ENCODE peak calls at places on chromosomes 7 and 10, in ten cellular contexts. One of them, this sample, is unnamed.

GRCh38 chr10:24451325-24451820 is 242.4 kb downstream of the KIAA1217 start:
- DNase-seq in globus pallidus: no peak
- DNase-seq in small intestine: no peak
- DNase-seq in non-pigmented ciliary epithelial cell: no peak
- DNase-seq in stimulated activated CD4-positive, alpha-beta T cell treated with anti-CD3 and anti-CD28 coated beads, TNF-alpha, amount 100 ng/mL, for 1 hour: no peak
- DNase-seq in glutamatergic neuron: no peak
- DNase-seq in cardiac septum: no peak
- DNase-seq in EH: no peak
- DNase-seq in NCI-H1105 treated with DMSO at 0.1 percent for 48 hours: no peak
- DNase-seq in EL: no peak
- DNase-seq in this sample: no peak

GRCh38 chr10:110214380-110214826 is 7.0 kb downstream of the MXI1 start:
- DNase-seq in NCI-H1105 treated with DMSO at 0.1 percent for 48 hours: no peak
- DNase-seq in cardiac septum: no peak
- DNase-seq in EL: no peak
- DNase-seq in globus pallidus: peak
- DNase-seq in stimulated activated CD4-positive, alpha-beta T cell treated with anti-CD3 and anti-CD28 coated beads, TNF-alpha, amount 100 ng/mL, for 1 hour: no peak
- DNase-seq in non-pigmented ciliary epithelial cell: no peak
- DNase-seq in glutamatergic neuron: no peak
- DNase-seq in EH: no peak
- DNase-seq in small intestine: no peak
- DNase-seq in this sample: peak

GRCh38 chr10:108005627-108006026 is 841.1 kb upstream of the SORCS1 start:
- DNase-seq in non-pigmented ciliary epithelial cell: no peak
- DNase-seq in glutamatergic neuron: no peak
- DNase-seq in stimulated activated CD4-positive, alpha-beta T cell treated with anti-CD3 and anti-CD28 coated beads, TNF-alpha, amount 100 ng/mL, for 1 hour: no peak
- DNase-seq in NCI-H1105 treated with DMSO at 0.1 percent for 48 hours: no peak
- DNase-seq in small intestine: no peak
- DNase-seq in EL: no peak
- DNase-seq in cardiac septum: no peak
- DNase-seq in EH: no peak
- DNase-seq in globus pallidus: no peak
- DNase-seq in this sample: no peak

GRCh38 chr7:103094102-103094501 is 19.2 kb downstream of the ARMC10 start:
- DNase-seq in EH: peak
- DNase-seq in NCI-H1105 treated with DMSO at 0.1 percent for 48 hours: no peak
- DNase-seq in EL: no peak
- DNase-seq in cardiac septum: no peak
- DNase-seq in non-pigmented ciliary epithelial cell: no peak
- DNase-seq in glutamatergic neuron: no peak
- DNase-seq in stimulated activated CD4-positive, alpha-beta T cell treated with anti-CD3 and anti-CD28 coated beads, TNF-alpha, amount 100 ng/mL, for 1 hour: no peak
- DNase-seq in globus pallidus: peak
- DNase-seq in small intestine: peak
- DNase-seq in this sample: no peak

GRCh38 chr7:135901585-135902540 is 75.3 kb downstream of the MTPN start:
- DNase-seq in NCI-H1105 treated with DMSO at 0.1 percent for 48 hours: no peak
- DNase-seq in EH: no peak
- DNase-seq in non-pigmented ciliary epithelial cell: no peak
- DNase-seq in small intestine: no peak
- DNase-seq in stimulated activated CD4-positive, alpha-beta T cell treated with anti-CD3 and anti-CD28 coated beads, TNF-alpha, amount 100 ng/mL, for 1 hour: no peak
- DNase-seq in globus pallidus: no peak
- DNase-seq in glutamatergic neuron: no peak
- DNase-seq in cardiac septum: no peak
- DNase-seq in EL: no peak
- DNase-seq in this sample: no peak

GRCh38 chr10:24350111-24350921 is 141.4 kb downstream of the KIAA1217 start:
- DNase-seq in NCI-H1105 treated with DMSO at 0.1 percent for 48 hours: no peak
- DNase-seq in small intestine: no peak
- DNase-seq in non-pigmented ciliary epithelial cell: peak
- DNase-seq in stimulated activated CD4-positive, alpha-beta T cell treated with anti-CD3 and anti-CD28 coated beads, TNF-alpha, amount 100 ng/mL, for 1 hour: no peak
- DNase-seq in EH: peak
- DNase-seq in EL: peak
- DNase-seq in globus pallidus: no peak
- DNase-seq in cardiac septum: no peak
- DNase-seq in glutamatergic neuron: no peak
- DNase-seq in this sample: no peak

GRCh38 chr7:104012815-104013214 is 23.4 kb upstream of the RELN start:
- DNase-seq in EL: no peak
- DNase-seq in NCI-H1105 treated with DMSO at 0.1 percent for 48 hours: no peak
- DNase-seq in EH: no peak
- DNase-seq in non-pigmented ciliary epithelial cell: no peak
- DNase-seq in small intestine: no peak
- DNase-seq in glutamatergic neuron: no peak
- DNase-seq in globus pallidus: no peak
- DNase-seq in stimulated activated CD4-positive, alpha-beta T cell treated with anti-CD3 and anti-CD28 coated beads, TNF-alpha, amount 100 ng/mL, for 1 hour: no peak
- DNase-seq in cardiac septum: no peak
- DNase-seq in this sample: no peak

GRCh38 chr10:21524526-21525366 is 736 bp downstream of the SKIDA1 start:
- DNase-seq in non-pigmented ciliary epithelial cell: no peak
- DNase-seq in stimulated activated CD4-positive, alpha-beta T cell treated with anti-CD3 and anti-CD28 coated beads, TNF-alpha, amount 100 ng/mL, for 1 hour: no peak
- DNase-seq in globus pallidus: peak
- DNase-seq in glutamatergic neuron: no peak
- DNase-seq in cardiac septum: no peak
- DNase-seq in NCI-H1105 treated with DMSO at 0.1 percent for 48 hours: peak
- DNase-seq in small intestine: peak
- DNase-seq in EL: peak
- DNase-seq in EH: peak
- DNase-seq in this sample: peak

GRCh38 chr10:16789765-16790164 is 27.5 kb downstream of the RSU1 start:
- DNase-seq in small intestine: no peak
- DNase-seq in glutamatergic neuron: no peak
- DNase-seq in stimulated activated CD4-positive, alpha-beta T cell treated with anti-CD3 and anti-CD28 coated beads, TNF-alpha, amount 100 ng/mL, for 1 hour: no peak
- DNase-seq in globus pallidus: no peak
- DNase-seq in EH: no peak
- DNase-seq in non-pigmented ciliary epithelial cell: no peak
- DNase-seq in cardiac septum: no peak
- DNase-seq in NCI-H1105 treated with DMSO at 0.1 percent for 48 hours: no peak
- DNase-seq in EL: no peak
- DNase-seq in this sample: no peak

GRCh38 chr7:128108641-128109423 is 77.6 kb upstream of the LRRC4 start:
- DNase-seq in glutamatergic neuron: no peak
- DNase-seq in non-pigmented ciliary epithelial cell: no peak
- DNase-seq in cardiac septum: no peak
- DNase-seq in globus pallidus: peak
- DNase-seq in NCI-H1105 treated with DMSO at 0.1 percent for 48 hours: no peak
- DNase-seq in small intestine: peak
- DNase-seq in EH: no peak
- DNase-seq in EL: no peak
- DNase-seq in stimulated activated CD4-positive, alpha-beta T cell treated with anti-CD3 and anti-CD28 coated beads, TNF-alpha, amount 100 ng/mL, for 1 hour: no peak
- DNase-seq in this sample: no peak

GRCh38 chr7:74418076-74418475 is 35.6 kb upstream of the GTF2IRD1 start:
- DNase-seq in glutamatergic neuron: no peak
- DNase-seq in small intestine: no peak
- DNase-seq in cardiac septum: no peak
- DNase-seq in non-pigmented ciliary epithelial cell: no peak
- DNase-seq in EL: no peak
- DNase-seq in EH: no peak
- DNase-seq in stimulated activated CD4-positive, alpha-beta T cell treated with anti-CD3 and anti-CD28 coated beads, TNF-alpha, amount 100 ng/mL, for 1 hour: no peak
- DNase-seq in globus pallidus: no peak
- DNase-seq in NCI-H1105 treated with DMSO at 0.1 percent for 48 hours: no peak
- DNase-seq in this sample: no peak

GRCh38 chr7:27174077-27175004 is at the start of gene HOXA10:
- DNase-seq in cardiac septum: peak
- DNase-seq in NCI-H1105 treated with DMSO at 0.1 percent for 48 hours: peak
- DNase-seq in non-pigmented ciliary epithelial cell: no peak
- DNase-seq in EH: peak
- DNase-seq in globus pallidus: no peak
- DNase-seq in glutamatergic neuron: peak
- DNase-seq in stimulated activated CD4-positive, alpha-beta T cell treated with anti-CD3 and anti-CD28 coated beads, TNF-alpha, amount 100 ng/mL, for 1 hour: no peak
- DNase-seq in EL: peak
- DNase-seq in small intestine: no peak
- DNase-seq in this sample: no peak

GRCh38 chr7:41006591-41006990 is 696.3 kb downstream of the INHBA start:
- DNase-seq in cardiac septum: no peak
- DNase-seq in stimulated activated CD4-positive, alpha-beta T cell treated with anti-CD3 and anti-CD28 coated beads, TNF-alpha, amount 100 ng/mL, for 1 hour: no peak
- DNase-seq in EH: peak
- DNase-seq in glutamatergic neuron: no peak
- DNase-seq in non-pigmented ciliary epithelial cell: no peak
- DNase-seq in NCI-H1105 treated with DMSO at 0.1 percent for 48 hours: no peak
- DNase-seq in small intestine: peak
- DNase-seq in globus pallidus: no peak
- DNase-seq in EL: peak
- DNase-seq in this sample: no peak

GRCh38 chr7:95046494-95047240 is 139.3 kb downstream of the PPP1R9A start:
- DNase-seq in stimulated activated CD4-positive, alpha-beta T cell treated with anti-CD3 and anti-CD28 coated beads, TNF-alpha, amount 100 ng/mL, for 1 hour: no peak
- DNase-seq in globus pallidus: peak
- DNase-seq in small intestine: no peak
- DNase-seq in EL: no peak
- DNase-seq in NCI-H1105 treated with DMSO at 0.1 percent for 48 hours: no peak
- DNase-seq in glutamatergic neuron: no peak
- DNase-seq in non-pigmented ciliary epithelial cell: no peak
- DNase-seq in cardiac septum: no peak
- DNase-seq in EH: no peak
- DNase-seq in this sample: no peak

GRCh38 chr10:16545126-16545736 is 23.6 kb upstream of the C1QL3 start:
- DNase-seq in glutamatergic neuron: no peak
- DNase-seq in stimulated activated CD4-positive, alpha-beta T cell treated with anti-CD3 and anti-CD28 coated beads, TNF-alpha, amount 100 ng/mL, for 1 hour: no peak
- DNase-seq in EL: peak
- DNase-seq in globus pallidus: no peak
- DNase-seq in EH: peak
- DNase-seq in small intestine: peak
- DNase-seq in cardiac septum: no peak
- DNase-seq in non-pigmented ciliary epithelial cell: peak
- DNase-seq in NCI-H1105 treated with DMSO at 0.1 percent for 48 hours: no peak
- DNase-seq in this sample: peak

GRCh38 chr7:37031571-37032257 is 307.4 kb upstream of the AOAH start:
- DNase-seq in small intestine: peak
- DNase-seq in non-pigmented ciliary epithelial cell: peak
- DNase-seq in glutamatergic neuron: no peak
- DNase-seq in stimulated activated CD4-positive, alpha-beta T cell treated with anti-CD3 and anti-CD28 coated beads, TNF-alpha, amount 100 ng/mL, for 1 hour: peak
- DNase-seq in EH: peak
- DNase-seq in globus pallidus: peak
- DNase-seq in EL: peak
- DNase-seq in NCI-H1105 treated with DMSO at 0.1 percent for 48 hours: no peak
- DNase-seq in cardiac septum: peak
- DNase-seq in this sample: no peak

GRCh38 chr10:102235598-102235920 is 5.8 kb downstream of the PITX3 start:
- DNase-seq in EL: peak
- DNase-seq in NCI-H1105 treated with DMSO at 0.1 percent for 48 hours: no peak
- DNase-seq in cardiac septum: no peak
- DNase-seq in non-pigmented ciliary epithelial cell: no peak
- DNase-seq in globus pallidus: no peak
- DNase-seq in EH: peak
- DNase-seq in small intestine: peak
- DNase-seq in stimulated activated CD4-positive, alpha-beta T cell treated with anti-CD3 and anti-CD28 coated beads, TNF-alpha, amount 100 ng/mL, for 1 hour: no peak
- DNase-seq in glutamatergic neuron: no peak
- DNase-seq in this sample: no peak

GRCh38 chr10:51137741-51138529 is 63.6 kb downstream of the PRKG1 start:
- DNase-seq in EH: peak
- DNase-seq in stimulated activated CD4-positive, alpha-beta T cell treated with anti-CD3 and anti-CD28 coated beads, TNF-alpha, amount 100 ng/mL, for 1 hour: no peak
- DNase-seq in EL: peak
- DNase-seq in NCI-H1105 treated with DMSO at 0.1 percent for 48 hours: no peak
- DNase-seq in small intestine: no peak
- DNase-seq in cardiac septum: no peak
- DNase-seq in globus pallidus: no peak
- DNase-seq in glutamatergic neuron: no peak
- DNase-seq in non-pigmented ciliary epithelial cell: no peak
- DNase-seq in this sample: no peak

GRCh38 chr10:61757525-61758397 is 95.0 kb downstream of the CABCOCO1 start:
- DNase-seq in stimulated activated CD4-positive, alpha-beta T cell treated with anti-CD3 and anti-CD28 coated beads, TNF-alpha, amount 100 ng/mL, for 1 hour: no peak
- DNase-seq in cardiac septum: no peak
- DNase-seq in EL: peak
- DNase-seq in small intestine: peak
- DNase-seq in glutamatergic neuron: no peak
- DNase-seq in EH: peak
- DNase-seq in NCI-H1105 treated with DMSO at 0.1 percent for 48 hours: no peak
- DNase-seq in globus pallidus: no peak
- DNase-seq in non-pigmented ciliary epithelial cell: no peak
- DNase-seq in this sample: no peak

GRCh38 chr7:157907998-157908782 is 571.4 kb downstream of the DNAJB6 start:
- DNase-seq in EL: no peak
- DNase-seq in glutamatergic neuron: no peak
- DNase-seq in stimulated activated CD4-positive, alpha-beta T cell treated with anti-CD3 and anti-CD28 coated beads, TNF-alpha, amount 100 ng/mL, for 1 hour: no peak
- DNase-seq in small intestine: no peak
- DNase-seq in NCI-H1105 treated with DMSO at 0.1 percent for 48 hours: no peak
- DNase-seq in cardiac septum: peak
- DNase-seq in EH: no peak
- DNase-seq in globus pallidus: no peak
- DNase-seq in non-pigmented ciliary epithelial cell: no peak
- DNase-seq in this sample: no peak

GRCh38 chr10:35898722-35899485 is 256.8 kb upstream of the FZD8 start:
- DNase-seq in glutamatergic neuron: no peak
- DNase-seq in small intestine: no peak
- DNase-seq in globus pallidus: no peak
- DNase-seq in non-pigmented ciliary epithelial cell: no peak
- DNase-seq in stimulated activated CD4-positive, alpha-beta T cell treated with anti-CD3 and anti-CD28 coated beads, TNF-alpha, amount 100 ng/mL, for 1 hour: no peak
- DNase-seq in EH: no peak
- DNase-seq in NCI-H1105 treated with DMSO at 0.1 percent for 48 hours: peak
- DNase-seq in EL: no peak
- DNase-seq in cardiac septum: no peak
- DNase-seq in this sample: no peak

GRCh38 chr7:93873998-93874574 is 16.5 kb downstream of the TFPI2 start:
- DNase-seq in glutamatergic neuron: no peak
- DNase-seq in stimulated activated CD4-positive, alpha-beta T cell treated with anti-CD3 and anti-CD28 coated beads, TNF-alpha, amount 100 ng/mL, for 1 hour: no peak
- DNase-seq in EH: no peak
- DNase-seq in EL: no peak
- DNase-seq in NCI-H1105 treated with DMSO at 0.1 percent for 48 hours: no peak
- DNase-seq in cardiac septum: no peak
- DNase-seq in small intestine: no peak
- DNase-seq in non-pigmented ciliary epithelial cell: no peak
- DNase-seq in globus pallidus: no peak
- DNase-seq in this sample: no peak

GRCh38 chr7:70042533-70042932 is 444.3 kb downstream of the AUTS2 start:
- DNase-seq in stimulated activated CD4-positive, alpha-beta T cell treated with anti-CD3 and anti-CD28 coated beads, TNF-alpha, amount 100 ng/mL, for 1 hour: no peak
- DNase-seq in globus pallidus: peak
- DNase-seq in glutamatergic neuron: no peak
- DNase-seq in EH: peak
- DNase-seq in small intestine: peak
- DNase-seq in EL: no peak
- DNase-seq in NCI-H1105 treated with DMSO at 0.1 percent for 48 hours: no peak
- DNase-seq in cardiac septum: no peak
- DNase-seq in non-pigmented ciliary epithelial cell: no peak
- DNase-seq in this sample: no peak

GRCh38 chr10:29319205-29319781 is 30.4 kb downstream of the LYZL1 start:
- DNase-seq in glutamatergic neuron: no peak
- DNase-seq in EL: no peak
- DNase-seq in EH: no peak
- DNase-seq in small intestine: no peak
- DNase-seq in globus pallidus: no peak
- DNase-seq in NCI-H1105 treated with DMSO at 0.1 percent for 48 hours: no peak
- DNase-seq in non-pigmented ciliary epithelial cell: no peak
- DNase-seq in cardiac septum: no peak
- DNase-seq in stimulated activated CD4-positive, alpha-beta T cell treated with anti-CD3 and anti-CD28 coated beads, TNF-alpha, amount 100 ng/mL, for 1 hour: no peak
- DNase-seq in this sample: no peak

GRCh38 chr7:50718311-50718710 is 64.4 kb downstream of the GRB10 start:
- DNase-seq in glutamatergic neuron: no peak
- DNase-seq in non-pigmented ciliary epithelial cell: no peak
- DNase-seq in small intestine: no peak
- DNase-seq in cardiac septum: no peak
- DNase-seq in globus pallidus: no peak
- DNase-seq in EL: no peak
- DNase-seq in NCI-H1105 treated with DMSO at 0.1 percent for 48 hours: no peak
- DNase-seq in EH: no peak
- DNase-seq in stimulated activated CD4-positive, alpha-beta T cell treated with anti-CD3 and anti-CD28 coated beads, TNF-alpha, amount 100 ng/mL, for 1 hour: no peak
- DNase-seq in this sample: no peak

GRCh38 chr7:50273301-50273700 is 31.2 kb upstream of the IKZF1 start:
- DNase-seq in NCI-H1105 treated with DMSO at 0.1 percent for 48 hours: no peak
- DNase-seq in globus pallidus: no peak
- DNase-seq in non-pigmented ciliary epithelial cell: no peak
- DNase-seq in EL: no peak
- DNase-seq in cardiac septum: no peak
- DNase-seq in small intestine: no peak
- DNase-seq in glutamatergic neuron: no peak
- DNase-seq in EH: no peak
- DNase-seq in stimulated activated CD4-positive, alpha-beta T cell treated with anti-CD3 and anti-CD28 coated beads, TNF-alpha, amount 100 ng/mL, for 1 hour: no peak
- DNase-seq in this sample: no peak

GRCh38 chr7:506391-506831 is 13.2 kb downstream of the PDGFA start:
- DNase-seq in EH: no peak
- DNase-seq in NCI-H1105 treated with DMSO at 0.1 percent for 48 hours: no peak
- DNase-seq in cardiac septum: no peak
- DNase-seq in glutamatergic neuron: no peak
- DNase-seq in small intestine: no peak
- DNase-seq in globus pallidus: no peak
- DNase-seq in stimulated activated CD4-positive, alpha-beta T cell treated with anti-CD3 and anti-CD28 coated beads, TNF-alpha, amount 100 ng/mL, for 1 hour: no peak
- DNase-seq in non-pigmented ciliary epithelial cell: no peak
- DNase-seq in EL: no peak
- DNase-seq in this sample: no peak

GRCh38 chr7:101536232-101536631 is 92.9 kb downstream of the MYL10 start:
- DNase-seq in cardiac septum: no peak
- DNase-seq in EH: peak
- DNase-seq in non-pigmented ciliary epithelial cell: no peak
- DNase-seq in NCI-H1105 treated with DMSO at 0.1 percent for 48 hours: no peak
- DNase-seq in glutamatergic neuron: no peak
- DNase-seq in small intestine: no peak
- DNase-seq in stimulated activated CD4-positive, alpha-beta T cell treated with anti-CD3 and anti-CD28 coated beads, TNF-alpha, amount 100 ng/mL, for 1 hour: no peak
- DNase-seq in globus pallidus: no peak
- DNase-seq in EL: no peak
- DNase-seq in this sample: no peak